ENCODE peak calls at places on chromosomes 3 and 15, in four cellular contexts. One of them, this sample, is unnamed.

GRCh38 chr3:100089802-100090668 is 24.3 kb downstream of the FILIP1L start:
- DNase-seq in IMR-90: peak
- DNase-seq in H1: no peak
- DNase-seq in mesendoderm: peak
- DNase-seq in this sample: peak

GRCh38 chr3:183401678-183402077 is 26.7 kb downstream of the MCF2L2 start:
- DNase-seq in IMR-90: no peak
- DNase-seq in mesendoderm: no peak
- DNase-seq in H1: no peak
- DNase-seq in this sample: no peak

GRCh38 chr3:130648293-130648692 is 98.3 kb downstream of the PIK3R4 start:
- DNase-seq in IMR-90: no peak
- DNase-seq in mesendoderm: no peak
- DNase-seq in H1: no peak
- DNase-seq in this sample: no peak

GRCh38 chr3:10712121-10712520 is 103.9 kb upstream of the SLC6A11 start:
- DNase-seq in mesendoderm: no peak
- DNase-seq in H1: no peak
- DNase-seq in IMR-90: no peak
- DNase-seq in this sample: no peak

GRCh38 chr3:23620044-23620443 is 185.7 kb upstream of the UBE2E1 start:
- DNase-seq in IMR-90: no peak
- DNase-seq in mesendoderm: peak
- DNase-seq in H1: peak
- DNase-seq in this sample: no peak

GRCh38 chr15:81118361-81118760 is 15.7 kb upstream of the CFAP161 start:
- DNase-seq in mesendoderm: no peak
- DNase-seq in H1: no peak
- DNase-seq in IMR-90: no peak
- DNase-seq in this sample: no peak

GRCh38 chr15:90203922-90204321 is 2.8 kb downstream of the SEMA4B start:
- DNase-seq in H1: no peak
- DNase-seq in mesendoderm: no peak
- DNase-seq in IMR-90: no peak
- DNase-seq in this sample: no peak

GRCh38 chr3:69012111-69012835 is 1.2 kb downstream of the EOGT start:
- DNase-seq in mesendoderm: peak
- DNase-seq in H1: no peak
- DNase-seq in IMR-90: peak
- DNase-seq in this sample: peak

GRCh38 chr3:13285007-13285567 is 135.0 kb downstream of the NUP210 start:
- DNase-seq in H1: no peak
- DNase-seq in IMR-90: no peak
- DNase-seq in mesendoderm: no peak
- DNase-seq in this sample: no peak

GRCh38 chr3:189404036-189404435 is 227.2 kb upstream of the TP63 start:
- DNase-seq in H1: no peak
- DNase-seq in mesendoderm: no peak
- DNase-seq in IMR-90: no peak
- DNase-seq in this sample: no peak

GRCh38 chr3:124401841-124402240 is 328.4 kb upstream of the UMPS start:
- DNase-seq in mesendoderm: peak
- DNase-seq in IMR-90: peak
- DNase-seq in H1: no peak
- DNase-seq in this sample: peak

GRCh38 chr15:38217788-38218609 is 34.6 kb upstream of the SPRED1 start:
- DNase-seq in H1: no peak
- DNase-seq in IMR-90: no peak
- DNase-seq in mesendoderm: no peak
- DNase-seq in this sample: peak

GRCh38 chr3:158352551-158352950 is 218.4 kb upstream of the MLF1 start:
- DNase-seq in IMR-90: no peak
- DNase-seq in mesendoderm: no peak
- DNase-seq in H1: no peak
- DNase-seq in this sample: no peak

DNA sequence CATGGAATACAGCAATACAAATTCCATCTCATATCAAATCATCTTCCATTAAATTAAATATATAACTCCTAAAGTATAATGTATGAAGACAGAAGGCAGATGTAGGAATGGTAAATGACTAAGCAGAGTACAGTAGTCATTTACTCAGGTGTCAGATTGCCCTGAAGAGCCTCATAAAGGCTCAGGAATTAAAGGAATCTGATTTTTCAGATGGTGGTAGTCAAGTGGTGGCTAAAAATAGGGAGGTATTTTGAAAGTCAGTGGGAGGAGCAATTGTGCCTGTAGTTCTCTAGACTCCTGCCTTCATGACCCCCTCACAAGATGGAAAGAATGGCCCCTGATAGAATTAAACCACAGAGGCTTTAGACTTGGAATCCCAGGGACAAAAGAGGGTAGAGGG is 142.7 kb upstream of the SYNPR start:
- DNase-seq in mesendoderm: peak
- DNase-seq in H1: no peak
- DNase-seq in IMR-90: no peak
- DNase-seq in this sample: no peak
- H3K4me2 ChIP-seq in mesendoderm: no peak
- H3K4me2 ChIP-seq in H1: peak
- H3K4me2 ChIP-seq in IMR-90: no peak
- H3K4me2 ChIP-seq in this sample: no peak

DNA sequence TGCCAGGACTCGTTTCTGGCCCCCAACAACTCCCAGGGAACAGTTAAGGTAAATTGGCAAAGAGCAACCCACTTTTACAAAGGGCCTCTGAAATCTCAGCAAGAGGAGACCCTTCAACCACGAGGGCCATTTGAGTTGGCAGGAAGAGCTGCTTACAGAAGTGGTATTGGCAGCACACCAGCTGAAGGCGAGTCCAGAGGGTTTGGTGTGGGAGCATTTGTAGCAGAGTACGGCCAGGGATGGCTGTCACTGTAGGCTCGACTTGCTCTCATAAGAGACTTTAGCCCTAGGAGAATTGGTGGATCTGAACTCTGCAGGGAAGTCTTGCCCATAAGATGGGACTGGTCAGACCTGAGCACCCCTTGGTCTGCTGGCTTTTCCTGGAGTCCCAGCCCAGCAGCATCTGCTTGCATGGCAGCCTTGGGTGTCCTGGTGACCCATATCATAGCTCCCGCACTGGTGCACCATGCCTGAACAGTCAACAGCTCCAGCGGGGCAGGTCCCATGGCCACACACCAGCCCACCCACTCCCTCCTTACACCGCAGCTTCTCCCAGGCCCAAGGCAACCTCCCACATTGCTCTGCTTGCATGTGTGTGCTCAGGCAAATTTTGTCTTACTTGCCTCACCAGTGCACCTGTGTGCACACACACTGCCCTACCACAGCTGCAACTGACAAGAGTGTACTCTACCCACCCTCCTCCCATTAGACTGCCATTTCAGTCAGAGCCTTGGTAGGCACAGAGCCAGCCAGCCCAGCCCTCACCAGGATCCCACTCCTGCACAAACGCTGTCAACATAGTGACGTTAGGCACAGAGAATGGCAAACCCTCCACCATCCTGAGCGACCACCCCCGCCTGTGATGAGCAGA is 861.6 kb upstream of the DPPA4 start:
- DNase-seq in mesendoderm: no peak
- DNase-seq in IMR-90: no peak
- DNase-seq in H1: no peak
- DNase-seq in this sample: no peak
- H4K8ac ChIP-seq in mesendoderm: no peak
- H4K8ac ChIP-seq in IMR-90: no peak
- H4K8ac ChIP-seq in H1: peak
- H4K8ac ChIP-seq in this sample: no peak

GRCh38 chr15:65420975-65421359 is 1.8 kb downstream of the IGDCC4 start:
- DNase-seq in H1: no peak
- DNase-seq in IMR-90: no peak
- DNase-seq in mesendoderm: no peak
- DNase-seq in this sample: no peak
- H2BK15ac ChIP-seq in H1: no peak
- H2BK15ac ChIP-seq in IMR-90: no peak
- H2BK15ac ChIP-seq in mesendoderm: no peak
- H2BK15ac ChIP-seq in this sample: peak

GRCh38 chr3:62416109-62416508 is 42.8 kb upstream of the FEZF2 start:
- DNase-seq in mesendoderm: no peak
- DNase-seq in H1: no peak
- DNase-seq in IMR-90: no peak
- DNase-seq in this sample: no peak
- H3K4me2 ChIP-seq in mesendoderm: no peak
- H3K4me2 ChIP-seq in H1: peak
- H3K4me2 ChIP-seq in IMR-90: no peak
- H3K4me2 ChIP-seq in this sample: no peak